ENCODE peak calls at places on chromosome 3, in ten cellular contexts. D is stimulated activated CD4-positive, alpha-beta T cell treated with anti-CD3 and anti-CD28 coated beads, TNF-alpha, amount 100 ng/mL, for 1 hour; L is cardiac septum; R is midbrain; X is mammary epithelial cell; P is activated CD4-positive, alpha-beta T cell treated with anti-CD3 and anti-CD28 coated beads for 24 hours; Z is COR-L47; S is suprapubic skin; A is ACHN; T is foreskin fibroblast. M is an unnamed sample.

GRCh38 chr3:52193059-52193458 is 4.9 kb upstream of the ALAS1 start:
- DNase-seq in A (peak), Z (no peak), X (peak), R (peak), S (no peak), T (peak), D (no peak), L (no peak), P (no peak), M (no peak)

GRCh38 chr3:31562525-31562924 is 29.8 kb downstream of the STT3B start:
- DNase-seq in R (no peak), A (no peak), Z (no peak), L (no peak), X (no peak), P (peak), D (no peak), T (no peak), S (no peak), M (no peak)

GRCh38 chr3:131591394-131591990 is 88.7 kb upstream of the MRPL3 start:
- DNase-seq in D (no peak), T (peak), R (no peak), X (peak), L (no peak), A (no peak), Z (no peak), P (no peak), S (no peak), M (no peak)

GRCh38 chr3:128563439-128563838 is 70.4 kb upstream of the GATA2 start:
- DNase-seq in P (no peak), A (no peak), X (no peak), S (no peak), Z (no peak), L (no peak), R (no peak), D (no peak), T (no peak), M (no peak)

GRCh38 chr3:37945407-37945802 is 45.2 kb upstream of the VILL start:
- DNase-seq in D (no peak), R (no peak), Z (no peak), S (no peak), P (no peak), T (no peak), A (no peak), X (no peak), L (no peak), M (no peak)

GRCh38 chr3:139509631-139510030 is 29.9 kb downstream of the RBP1 start:
- DNase-seq in X (no peak), T (no peak), A (no peak), Z (no peak), P (no peak), D (no peak), S (no peak), R (no peak), L (no peak), M (no peak)

GRCh38 chr3:63912768-63913588 is 795 bp upstream of the SCAANT1 start:
- DNase-seq in R (peak), Z (no peak), D (peak), L (no peak), P (peak), S (peak), A (peak), X (peak), T (peak), M (peak)

GRCh38 chr3:178672263-178672662 is 136.0 kb downstream of the KCNMB2 start:
- DNase-seq in P (no peak), Z (no peak), X (peak), R (no peak), D (no peak), S (no peak), T (peak), L (no peak), A (no peak), M (no peak)

GRCh38 chr3:131714585-131715220 is 211.9 kb upstream of the MRPL3 start:
- DNase-seq in L (no peak), X (no peak), S (no peak), A (no peak), R (no peak), D (no peak), P (no peak), Z (no peak), T (no peak), M (no peak)

GRCh38 chr3:108406661-108407206 is 103.7 kb downstream of the MYH15 start:
- DNase-seq in D (no peak), S (no peak), A (no peak), L (no peak), R (peak), T (peak), Z (peak), P (no peak), X (peak), M (no peak)

GRCh38 chr3:160544837-160545236 is 20.5 kb downstream of the KPNA4 start:
- DNase-seq in Z (no peak), D (no peak), A (peak), L (no peak), P (no peak), S (no peak), R (no peak), X (no peak), T (no peak), M (no peak)

GRCh38 chr3:132380979-132381944 is 36.0 kb upstream of the DNAJC13 start:
- DNase-seq in R (no peak), A (no peak), X (no peak), P (no peak), D (no peak), Z (no peak), T (peak), S (no peak), L (no peak), M (no peak)

GRCh38 chr3:189687475-189687874 is 56.3 kb downstream of the TP63 start:
- DNase-seq in L (no peak), X (no peak), S (no peak), A (no peak), D (no peak), R (no peak), T (no peak), P (no peak), Z (no peak), M (no peak)

GRCh38 chr3:178420033-178420432 is 116.2 kb upstream of the KCNMB2 start:
- DNase-seq in S (no peak), Z (peak), L (no peak), T (no peak), P (no peak), D (no peak), X (no peak), A (no peak), R (no peak), M (no peak)

GRCh38 chr3:187210555-187211327 is 13.5 kb downstream of the RTP1 start:
- DNase-seq in R (peak), P (no peak), S (no peak), X (no peak), L (no peak), Z (no peak), T (peak), D (no peak), A (no peak), M (no peak)

GRCh38 chr3:156862338-156862737 is 36.2 kb downstream of the LEKR1 start:
- DNase-seq in X (peak), P (no peak), Z (no peak), S (no peak), T (no peak), L (no peak), D (no peak), R (no peak), A (no peak), M (no peak)

GRCh38 chr3:146067048-146067447 is 93.9 kb downstream of the PLOD2 start:
- DNase-seq in L (no peak), D (no peak), X (peak), T (peak), R (no peak), S (no peak), P (no peak), Z (no peak), A (no peak), M (no peak)

GRCh38 chr3:76970006-76970680 is 69.8 kb upstream of the ROBO2 start:
- DNase-seq in P (no peak), D (no peak), T (peak), X (no peak), S (no peak), L (no peak), A (no peak), R (no peak), Z (no peak), M (no peak)

GRCh38 chr3:150227839-150228238 is 180.3 kb upstream of the TSC22D2 start:
- DNase-seq in T (peak), A (peak), S (no peak), X (no peak), D (no peak), P (peak), R (peak), Z (peak), L (no peak), M (peak)

GRCh38 chr3:106208266-106208665 is 339.5 kb upstream of the CBLB start:
- DNase-seq in T (no peak), D (no peak), X (no peak), R (no peak), S (no peak), P (no peak), Z (no peak), A (no peak), L (no peak), M (no peak)

GRCh38 chr3:48408823-48409281 is 21.0 kb downstream of the PLXNB1 start:
- DNase-seq in S (peak), R (no peak), P (no peak), L (peak), Z (no peak), T (no peak), A (no peak), D (no peak), X (no peak), M (no peak)

GRCh38 chr3:156498307-156498706 is 56.6 kb downstream of the SSR3 start:
- DNase-seq in P (no peak), D (no peak), T (no peak), L (no peak), X (no peak), Z (no peak), R (no peak), S (no peak), A (no peak), M (no peak)

GRCh38 chr3:182105875-182106274 is 394.1 kb downstream of the SOX2 start:
- DNase-seq in S (no peak), D (no peak), Z (no peak), P (no peak), A (peak), X (peak), R (no peak), T (peak), L (no peak), M (no peak)

GRCh38 chr3:110901536-110901935 is 170.1 kb upstream of the NECTIN3 start:
- DNase-seq in A (no peak), P (no peak), L (no peak), D (no peak), T (no peak), S (no peak), X (no peak), Z (no peak), R (no peak), M (no peak)

GRCh38 chr3:63990733-63991132 is 32.6 kb downstream of the PSMD6 start:
- DNase-seq in D (no peak), A (no peak), T (no peak), Z (no peak), R (no peak), L (no peak), X (no peak), P (no peak), S (no peak), M (no peak)

GRCh38 chr3:134658555-134658954 is 7.7 kb upstream of the KY start:
- DNase-seq in Z (no peak), X (no peak), P (no peak), T (no peak), S (peak), D (no peak), R (no peak), L (no peak), A (no peak), M (no peak)

M was measured in stimulated activated CD8-positive, alpha-beta memory T cell treated with anti-CD3 and anti-CD28 coated beads, Interleukin-2, amount 100 ng/mL, for 48 hours.